ENCODE peak calls at places on chromosomes 2 and 18, in nine cellular contexts. One of them, this sample, is unnamed.

GRCh38 chr2:50491541-50492114 is 540.3 kb downstream of the NRXN1 start:
- DNase-seq in WTC11: peak
- DNase-seq in GM12865: peak
- DNase-seq in caudate nucleus: no peak
- DNase-seq in HuH-7: peak
- DNase-seq in stimulated activated CD8-positive, alpha-beta memory T cell treated with anti-CD3 and anti-CD28 coated beads, Interleukin-15, amount 100 ng/mL, for 48 hours: no peak
- DNase-seq in activated gamma-delta T cell treated with Interleukin-2 at 50 U/mL for 16 hours: no peak
- DNase-seq in WERI-Rb-1: peak
- DNase-seq in Peyer's patch: peak
- DNase-seq in this sample: peak

GRCh38 chr2:208147759-208148158 is 1.8 kb upstream of the CRYGB start:
- DNase-seq in WTC11: no peak
- DNase-seq in GM12865: no peak
- DNase-seq in caudate nucleus: no peak
- DNase-seq in HuH-7: no peak
- DNase-seq in stimulated activated CD8-positive, alpha-beta memory T cell treated with anti-CD3 and anti-CD28 coated beads, Interleukin-15, amount 100 ng/mL, for 48 hours: no peak
- DNase-seq in activated gamma-delta T cell treated with Interleukin-2 at 50 U/mL for 16 hours: no peak
- DNase-seq in WERI-Rb-1: no peak
- DNase-seq in Peyer's patch: no peak
- DNase-seq in this sample: no peak

GRCh38 chr2:238938460-238939055 is 90.7 kb downstream of the TWIST2 start:
- DNase-seq in WTC11: no peak
- DNase-seq in GM12865: no peak
- DNase-seq in caudate nucleus: no peak
- DNase-seq in HuH-7: no peak
- DNase-seq in stimulated activated CD8-positive, alpha-beta memory T cell treated with anti-CD3 and anti-CD28 coated beads, Interleukin-15, amount 100 ng/mL, for 48 hours: no peak
- DNase-seq in activated gamma-delta T cell treated with Interleukin-2 at 50 U/mL for 16 hours: no peak
- DNase-seq in WERI-Rb-1: no peak
- DNase-seq in Peyer's patch: peak
- DNase-seq in this sample: no peak

GRCh38 chr2:235170016-235170415 is 218.2 kb downstream of the SH3BP4 start:
- DNase-seq in WTC11: no peak
- DNase-seq in GM12865: no peak
- DNase-seq in caudate nucleus: no peak
- DNase-seq in HuH-7: no peak
- DNase-seq in stimulated activated CD8-positive, alpha-beta memory T cell treated with anti-CD3 and anti-CD28 coated beads, Interleukin-15, amount 100 ng/mL, for 48 hours: no peak
- DNase-seq in activated gamma-delta T cell treated with Interleukin-2 at 50 U/mL for 16 hours: no peak
- DNase-seq in WERI-Rb-1: no peak
- DNase-seq in Peyer's patch: no peak
- DNase-seq in this sample: no peak

GRCh38 chr18:70234667-70235459 is 29.4 kb upstream of the RTTN start:
- DNase-seq in WTC11: no peak
- DNase-seq in GM12865: peak
- DNase-seq in caudate nucleus: no peak
- DNase-seq in HuH-7: no peak
- DNase-seq in stimulated activated CD8-positive, alpha-beta memory T cell treated with anti-CD3 and anti-CD28 coated beads, Interleukin-15, amount 100 ng/mL, for 48 hours: no peak
- DNase-seq in activated gamma-delta T cell treated with Interleukin-2 at 50 U/mL for 16 hours: no peak
- DNase-seq in WERI-Rb-1: no peak
- DNase-seq in Peyer's patch: no peak
- DNase-seq in this sample: no peak

GRCh38 chr2:86480105-86480504 is 38.9 kb downstream of the KDM3A start:
- DNase-seq in WTC11: no peak
- DNase-seq in GM12865: no peak
- DNase-seq in caudate nucleus: no peak
- DNase-seq in HuH-7: no peak
- DNase-seq in stimulated activated CD8-positive, alpha-beta memory T cell treated with anti-CD3 and anti-CD28 coated beads, Interleukin-15, amount 100 ng/mL, for 48 hours: no peak
- DNase-seq in activated gamma-delta T cell treated with Interleukin-2 at 50 U/mL for 16 hours: no peak
- DNase-seq in WERI-Rb-1: no peak
- DNase-seq in Peyer's patch: no peak
- DNase-seq in this sample: no peak

GRCh38 chr2:202016579-202017227 is 17.0 kb upstream of the FZD7 start:
- DNase-seq in WTC11: no peak
- DNase-seq in GM12865: no peak
- DNase-seq in caudate nucleus: no peak
- DNase-seq in HuH-7: no peak
- DNase-seq in stimulated activated CD8-positive, alpha-beta memory T cell treated with anti-CD3 and anti-CD28 coated beads, Interleukin-15, amount 100 ng/mL, for 48 hours: no peak
- DNase-seq in activated gamma-delta T cell treated with Interleukin-2 at 50 U/mL for 16 hours: no peak
- DNase-seq in WERI-Rb-1: no peak
- DNase-seq in Peyer's patch: no peak
- DNase-seq in this sample: no peak

GRCh38 chr18:36464126-36464651 is 166.7 kb downstream of the FHOD3 start:
- DNase-seq in WTC11: no peak
- DNase-seq in GM12865: no peak
- DNase-seq in caudate nucleus: no peak
- DNase-seq in HuH-7: peak
- DNase-seq in stimulated activated CD8-positive, alpha-beta memory T cell treated with anti-CD3 and anti-CD28 coated beads, Interleukin-15, amount 100 ng/mL, for 48 hours: no peak
- DNase-seq in activated gamma-delta T cell treated with Interleukin-2 at 50 U/mL for 16 hours: no peak
- DNase-seq in WERI-Rb-1: no peak
- DNase-seq in Peyer's patch: no peak
- DNase-seq in this sample: peak

GRCh38 chr2:206527153-206527552 is 83.8 kb downstream of the ADAM23 start:
- DNase-seq in WTC11: no peak
- DNase-seq in GM12865: no peak
- DNase-seq in caudate nucleus: no peak
- DNase-seq in HuH-7: no peak
- DNase-seq in stimulated activated CD8-positive, alpha-beta memory T cell treated with anti-CD3 and anti-CD28 coated beads, Interleukin-15, amount 100 ng/mL, for 48 hours: no peak
- DNase-seq in activated gamma-delta T cell treated with Interleukin-2 at 50 U/mL for 16 hours: no peak
- DNase-seq in WERI-Rb-1: no peak
- DNase-seq in Peyer's patch: no peak
- DNase-seq in this sample: no peak

GRCh38 chr2:240507778-240508251 is 50.0 kb downstream of the ANKMY1 start:
- DNase-seq in WTC11: no peak
- DNase-seq in GM12865: no peak
- DNase-seq in caudate nucleus: no peak
- DNase-seq in HuH-7: no peak
- DNase-seq in stimulated activated CD8-positive, alpha-beta memory T cell treated with anti-CD3 and anti-CD28 coated beads, Interleukin-15, amount 100 ng/mL, for 48 hours: no peak
- DNase-seq in activated gamma-delta T cell treated with Interleukin-2 at 50 U/mL for 16 hours: no peak
- DNase-seq in WERI-Rb-1: no peak
- DNase-seq in Peyer's patch: peak
- DNase-seq in this sample: no peak

GRCh38 chr2:73218298-73218697 is 4.3 kb downstream of the SMYD5 start:
- DNase-seq in WTC11: no peak
- DNase-seq in GM12865: no peak
- DNase-seq in caudate nucleus: no peak
- DNase-seq in HuH-7: no peak
- DNase-seq in stimulated activated CD8-positive, alpha-beta memory T cell treated with anti-CD3 and anti-CD28 coated beads, Interleukin-15, amount 100 ng/mL, for 48 hours: no peak
- DNase-seq in activated gamma-delta T cell treated with Interleukin-2 at 50 U/mL for 16 hours: no peak
- DNase-seq in WERI-Rb-1: no peak
- DNase-seq in Peyer's patch: no peak
- DNase-seq in this sample: no peak

GRCh38 chr2:170056900-170057299 is 121.0 kb upstream of the MYO3B start:
- DNase-seq in WTC11: no peak
- DNase-seq in GM12865: no peak
- DNase-seq in caudate nucleus: no peak
- DNase-seq in HuH-7: no peak
- DNase-seq in stimulated activated CD8-positive, alpha-beta memory T cell treated with anti-CD3 and anti-CD28 coated beads, Interleukin-15, amount 100 ng/mL, for 48 hours: no peak
- DNase-seq in activated gamma-delta T cell treated with Interleukin-2 at 50 U/mL for 16 hours: no peak
- DNase-seq in WERI-Rb-1: no peak
- DNase-seq in Peyer's patch: no peak
- DNase-seq in this sample: no peak

GRCh38 chr2:148974126-148974525 is 64.4 kb upstream of the LYPD6B start:
- DNase-seq in WTC11: no peak
- DNase-seq in GM12865: no peak
- DNase-seq in caudate nucleus: no peak
- DNase-seq in HuH-7: no peak
- DNase-seq in stimulated activated CD8-positive, alpha-beta memory T cell treated with anti-CD3 and anti-CD28 coated beads, Interleukin-15, amount 100 ng/mL, for 48 hours: no peak
- DNase-seq in activated gamma-delta T cell treated with Interleukin-2 at 50 U/mL for 16 hours: no peak
- DNase-seq in WERI-Rb-1: no peak
- DNase-seq in Peyer's patch: no peak
- DNase-seq in this sample: no peak

GRCh38 chr2:226797989-226798421 is 1.6 kb downstream of the IRS1 start:
- DNase-seq in WTC11: peak
- DNase-seq in GM12865: no peak
- DNase-seq in caudate nucleus: no peak
- DNase-seq in HuH-7: no peak
- DNase-seq in stimulated activated CD8-positive, alpha-beta memory T cell treated with anti-CD3 and anti-CD28 coated beads, Interleukin-15, amount 100 ng/mL, for 48 hours: no peak
- DNase-seq in activated gamma-delta T cell treated with Interleukin-2 at 50 U/mL for 16 hours: no peak
- DNase-seq in WERI-Rb-1: no peak
- DNase-seq in Peyer's patch: peak
- DNase-seq in this sample: no peak

GRCh38 chr18:44764863-44765262 is 84.2 kb downstream of the SETBP1 start:
- DNase-seq in WTC11: no peak
- DNase-seq in GM12865: no peak
- DNase-seq in caudate nucleus: no peak
- DNase-seq in HuH-7: no peak
- DNase-seq in stimulated activated CD8-positive, alpha-beta memory T cell treated with anti-CD3 and anti-CD28 coated beads, Interleukin-15, amount 100 ng/mL, for 48 hours: no peak
- DNase-seq in activated gamma-delta T cell treated with Interleukin-2 at 50 U/mL for 16 hours: no peak
- DNase-seq in WERI-Rb-1: no peak
- DNase-seq in Peyer's patch: no peak
- DNase-seq in this sample: no peak

GRCh38 chr2:160570386-160570785 is 76.8 kb upstream of the RBMS1 start:
- DNase-seq in WTC11: no peak
- DNase-seq in GM12865: no peak
- DNase-seq in caudate nucleus: no peak
- DNase-seq in HuH-7: no peak
- DNase-seq in stimulated activated CD8-positive, alpha-beta memory T cell treated with anti-CD3 and anti-CD28 coated beads, Interleukin-15, amount 100 ng/mL, for 48 hours: no peak
- DNase-seq in activated gamma-delta T cell treated with Interleukin-2 at 50 U/mL for 16 hours: no peak
- DNase-seq in WERI-Rb-1: no peak
- DNase-seq in Peyer's patch: no peak
- DNase-seq in this sample: no peak

GRCh38 chr18:45085916-45086624 is 405.4 kb downstream of the SETBP1 start:
- DNase-seq in WTC11: no peak
- DNase-seq in GM12865: no peak
- DNase-seq in caudate nucleus: no peak
- DNase-seq in HuH-7: no peak
- DNase-seq in stimulated activated CD8-positive, alpha-beta memory T cell treated with anti-CD3 and anti-CD28 coated beads, Interleukin-15, amount 100 ng/mL, for 48 hours: no peak
- DNase-seq in activated gamma-delta T cell treated with Interleukin-2 at 50 U/mL for 16 hours: no peak
- DNase-seq in WERI-Rb-1: no peak
- DNase-seq in Peyer's patch: no peak
- DNase-seq in this sample: no peak

GRCh38 chr2:240966457-240966905 is 31.9 kb upstream of the SNED1 start:
- DNase-seq in WTC11: no peak
- DNase-seq in GM12865: no peak
- DNase-seq in caudate nucleus: no peak
- DNase-seq in HuH-7: no peak
- DNase-seq in stimulated activated CD8-positive, alpha-beta memory T cell treated with anti-CD3 and anti-CD28 coated beads, Interleukin-15, amount 100 ng/mL, for 48 hours: no peak
- DNase-seq in activated gamma-delta T cell treated with Interleukin-2 at 50 U/mL for 16 hours: no peak
- DNase-seq in WERI-Rb-1: no peak
- DNase-seq in Peyer's patch: peak
- DNase-seq in this sample: no peak

GRCh38 chr2:134536312-134536711 is 182.5 kb downstream of the TMEM163 start:
- DNase-seq in WTC11: no peak
- DNase-seq in GM12865: no peak
- DNase-seq in caudate nucleus: no peak
- DNase-seq in HuH-7: no peak
- DNase-seq in stimulated activated CD8-positive, alpha-beta memory T cell treated with anti-CD3 and anti-CD28 coated beads, Interleukin-15, amount 100 ng/mL, for 48 hours: no peak
- DNase-seq in activated gamma-delta T cell treated with Interleukin-2 at 50 U/mL for 16 hours: no peak
- DNase-seq in WERI-Rb-1: peak
- DNase-seq in Peyer's patch: no peak
- DNase-seq in this sample: no peak

GRCh38 chr2:27042159-27042661 is 9.3 kb upstream of the AGBL5 start:
- DNase-seq in WTC11: no peak
- DNase-seq in GM12865: peak
- DNase-seq in caudate nucleus: no peak
- DNase-seq in HuH-7: no peak
- DNase-seq in stimulated activated CD8-positive, alpha-beta memory T cell treated with anti-CD3 and anti-CD28 coated beads, Interleukin-15, amount 100 ng/mL, for 48 hours: no peak
- DNase-seq in activated gamma-delta T cell treated with Interleukin-2 at 50 U/mL for 16 hours: no peak
- DNase-seq in WERI-Rb-1: no peak
- DNase-seq in Peyer's patch: peak
- DNase-seq in this sample: peak

GRCh38 chr2:119487434-119488244 is 36.6 kb downstream of the SCTR start:
- DNase-seq in WTC11: no peak
- DNase-seq in GM12865: no peak
- DNase-seq in caudate nucleus: no peak
- DNase-seq in HuH-7: peak
- DNase-seq in stimulated activated CD8-positive, alpha-beta memory T cell treated with anti-CD3 and anti-CD28 coated beads, Interleukin-15, amount 100 ng/mL, for 48 hours: no peak
- DNase-seq in activated gamma-delta T cell treated with Interleukin-2 at 50 U/mL for 16 hours: no peak
- DNase-seq in WERI-Rb-1: no peak
- DNase-seq in Peyer's patch: peak
- DNase-seq in this sample: no peak

GRCh38 chr2:217691516-217691915 is 311.3 kb downstream of the TNS1 start:
- DNase-seq in WTC11: no peak
- DNase-seq in GM12865: no peak
- DNase-seq in caudate nucleus: no peak
- DNase-seq in HuH-7: no peak
- DNase-seq in stimulated activated CD8-positive, alpha-beta memory T cell treated with anti-CD3 and anti-CD28 coated beads, Interleukin-15, amount 100 ng/mL, for 48 hours: no peak
- DNase-seq in activated gamma-delta T cell treated with Interleukin-2 at 50 U/mL for 16 hours: no peak
- DNase-seq in WERI-Rb-1: no peak
- DNase-seq in Peyer's patch: no peak
- DNase-seq in this sample: no peak

GRCh38 chr2:46784278-46784677 is 131.3 kb downstream of the MCFD2 start:
- DNase-seq in WTC11: no peak
- DNase-seq in GM12865: no peak
- DNase-seq in caudate nucleus: no peak
- DNase-seq in HuH-7: no peak
- DNase-seq in stimulated activated CD8-positive, alpha-beta memory T cell treated with anti-CD3 and anti-CD28 coated beads, Interleukin-15, amount 100 ng/mL, for 48 hours: no peak
- DNase-seq in activated gamma-delta T cell treated with Interleukin-2 at 50 U/mL for 16 hours: no peak
- DNase-seq in WERI-Rb-1: no peak
- DNase-seq in Peyer's patch: no peak
- DNase-seq in this sample: no peak

GRCh38 chr18:36693931-36694661 is 134.7 kb downstream of the TPGS2 start:
- DNase-seq in WTC11: no peak
- DNase-seq in GM12865: no peak
- DNase-seq in caudate nucleus: no peak
- DNase-seq in HuH-7: peak
- DNase-seq in stimulated activated CD8-positive, alpha-beta memory T cell treated with anti-CD3 and anti-CD28 coated beads, Interleukin-15, amount 100 ng/mL, for 48 hours: no peak
- DNase-seq in activated gamma-delta T cell treated with Interleukin-2 at 50 U/mL for 16 hours: no peak
- DNase-seq in WERI-Rb-1: peak
- DNase-seq in Peyer's patch: no peak
- DNase-seq in this sample: peak

GRCh38 chr2:203688798-203689197 is 17.6 kb upstream of the CD28 start:
- DNase-seq in WTC11: no peak
- DNase-seq in GM12865: peak
- DNase-seq in caudate nucleus: no peak
- DNase-seq in HuH-7: no peak
- DNase-seq in stimulated activated CD8-positive, alpha-beta memory T cell treated with anti-CD3 and anti-CD28 coated beads, Interleukin-15, amount 100 ng/mL, for 48 hours: no peak
- DNase-seq in activated gamma-delta T cell treated with Interleukin-2 at 50 U/mL for 16 hours: no peak
- DNase-seq in WERI-Rb-1: no peak
- DNase-seq in Peyer's patch: no peak
- DNase-seq in this sample: no peak

GRCh38 chr2:30567317-30567716 is 120.3 kb downstream of the LCLAT1 start:
- DNase-seq in WTC11: no peak
- DNase-seq in GM12865: no peak
- DNase-seq in caudate nucleus: no peak
- DNase-seq in HuH-7: no peak
- DNase-seq in stimulated activated CD8-positive, alpha-beta memory T cell treated with anti-CD3 and anti-CD28 coated beads, Interleukin-15, amount 100 ng/mL, for 48 hours: no peak
- DNase-seq in activated gamma-delta T cell treated with Interleukin-2 at 50 U/mL for 16 hours: no peak
- DNase-seq in WERI-Rb-1: no peak
- DNase-seq in Peyer's patch: no peak
- DNase-seq in this sample: no peak

GRCh38 chr2:207073791-207074678 is 91.7 kb downstream of the KLF7 start:
- DNase-seq in WTC11: no peak
- DNase-seq in GM12865: peak
- DNase-seq in caudate nucleus: no peak
- DNase-seq in HuH-7: no peak
- DNase-seq in stimulated activated CD8-positive, alpha-beta memory T cell treated with anti-CD3 and anti-CD28 coated beads, Interleukin-15, amount 100 ng/mL, for 48 hours: peak
- DNase-seq in activated gamma-delta T cell treated with Interleukin-2 at 50 U/mL for 16 hours: no peak
- DNase-seq in WERI-Rb-1: no peak
- DNase-seq in Peyer's patch: no peak
- DNase-seq in this sample: peak

GRCh38 chr18:32092422-32093105 is 890 bp downstream of the RNF138 start:
- DNase-seq in WTC11: peak
- DNase-seq in GM12865: peak
- DNase-seq in caudate nucleus: peak
- DNase-seq in HuH-7: peak
- DNase-seq in stimulated activated CD8-positive, alpha-beta memory T cell treated with anti-CD3 and anti-CD28 coated beads, Interleukin-15, amount 100 ng/mL, for 48 hours: peak
- DNase-seq in activated gamma-delta T cell treated with Interleukin-2 at 50 U/mL for 16 hours: peak
- DNase-seq in WERI-Rb-1: peak
- DNase-seq in Peyer's patch: peak
- DNase-seq in this sample: peak

GRCh38 chr18:45782662-45783061 is 42.8 kb upstream of the SIGLEC15 start:
- DNase-seq in WTC11: no peak
- DNase-seq in GM12865: peak
- DNase-seq in caudate nucleus: no peak
- DNase-seq in HuH-7: no peak
- DNase-seq in stimulated activated CD8-positive, alpha-beta memory T cell treated with anti-CD3 and anti-CD28 coated beads, Interleukin-15, amount 100 ng/mL, for 48 hours: no peak
- DNase-seq in activated gamma-delta T cell treated with Interleukin-2 at 50 U/mL for 16 hours: no peak
- DNase-seq in WERI-Rb-1: no peak
- DNase-seq in Peyer's patch: no peak
- DNase-seq in this sample: no peak

GRCh38 chr18:78875268-78875997 is 104.2 kb upstream of the SALL3 start:
- DNase-seq in WTC11: peak
- DNase-seq in GM12865: peak
- DNase-seq in caudate nucleus: no peak
- DNase-seq in HuH-7: peak
- DNase-seq in stimulated activated CD8-positive, alpha-beta memory T cell treated with anti-CD3 and anti-CD28 coated beads, Interleukin-15, amount 100 ng/mL, for 48 hours: no peak
- DNase-seq in activated gamma-delta T cell treated with Interleukin-2 at 50 U/mL for 16 hours: no peak
- DNase-seq in WERI-Rb-1: peak
- DNase-seq in Peyer's patch: no peak
- DNase-seq in this sample: peak

GRCh38 chr2:146365041-146365440 is 1479.8 kb upstream of the ACVR2A start:
- DNase-seq in WTC11: no peak
- DNase-seq in GM12865: no peak
- DNase-seq in caudate nucleus: no peak
- DNase-seq in HuH-7: no peak
- DNase-seq in stimulated activated CD8-positive, alpha-beta memory T cell treated with anti-CD3 and anti-CD28 coated beads, Interleukin-15, amount 100 ng/mL, for 48 hours: no peak
- DNase-seq in activated gamma-delta T cell treated with Interleukin-2 at 50 U/mL for 16 hours: no peak
- DNase-seq in WERI-Rb-1: no peak
- DNase-seq in Peyer's patch: no peak
- DNase-seq in this sample: no peak

This sample was measured in NCI-H510A treated with DMSO at 0.1 percent for 48 hours.